ENCODE peak calls at places on chromosomes 5 and 9, in seven cellular contexts. D, C, P, H, X, S and M are unnamed samples. For H3K4me1 and H3K36me3, the result is how much of the 10 kb centered on the place peaks cover.

GRCh38 chr9:87556821-87557220 is 59.2 kb downstream of the DAPK1 start:
- DNase-seq in D (no peak), C (no peak), P (no peak), H (no peak), X (no peak), S (no peak), M (no peak)

GRCh38 chr5:118968925-118969375 is 19.4 kb downstream of the DTWD2 start:
- DNase-seq in D (no peak), C (no peak), P (no peak), H (peak), X (peak), S (no peak), M (no peak)

GRCh38 chr9:96302021-96302420 is at the start of gene HSD17B3:
- DNase-seq in D (no peak), C (no peak), P (no peak), H (no peak), X (no peak), S (no peak), M (no peak)

GRCh38 chr5:43839218-43839617 is 236.2 kb downstream of the NNT start:
- DNase-seq in D (no peak), C (no peak), P (no peak), H (peak), X (peak), S (no peak), M (no peak)

GRCh38 chr9:31210982-31211570 is 1173.4 kb upstream of the ACO1 start:
- DNase-seq in D (no peak), C (peak), P (peak), H (no peak), X (peak), S (no peak), M (no peak)

GRCh38 chr9:19155106-19155999 is 28.1 kb upstream of the PLIN2 start:
- DNase-seq in D (no peak), C (no peak), P (no peak), H (peak), X (no peak), S (no peak), M (no peak)

GRCh38 chr5:151700816-151701215 is 14.1 kb upstream of the SPARC start:
- DNase-seq in D (no peak), C (no peak), P (no peak), H (no peak), X (no peak), S (no peak), M (no peak)

GRCh38 chr5:57094753-57095683 is 78.8 kb upstream of the GPBP1 start:
- DNase-seq in D (no peak), C (no peak), P (no peak), H (peak), X (no peak), S (peak), M (no peak)

GRCh38 chr5:124741711-124742496 is 4.5 kb downstream of the ZNF608 start:
- DNase-seq in D (no peak), C (no peak), P (no peak), H (peak), X (peak), S (peak), M (no peak)

GRCh38 chr5:179198865-179199645 is 138.9 kb downstream of the ZNF354C start:
- DNase-seq in D (no peak), C (no peak), P (no peak), H (no peak), X (no peak), S (no peak), M (no peak)

GRCh38 chr5:2680979-2681378 is 70.5 kb downstream of the IRX2 start:
- DNase-seq in D (no peak), C (no peak), P (no peak), H (peak), X (no peak), S (no peak), M (no peak)

GRCh38 chr5:134466241-134467069 is 54.8 kb upstream of the CDKN2AIPNL start:
- DNase-seq in D (peak), C (peak), P (peak), H (peak), X (peak), S (peak), M (peak)

DNA sequence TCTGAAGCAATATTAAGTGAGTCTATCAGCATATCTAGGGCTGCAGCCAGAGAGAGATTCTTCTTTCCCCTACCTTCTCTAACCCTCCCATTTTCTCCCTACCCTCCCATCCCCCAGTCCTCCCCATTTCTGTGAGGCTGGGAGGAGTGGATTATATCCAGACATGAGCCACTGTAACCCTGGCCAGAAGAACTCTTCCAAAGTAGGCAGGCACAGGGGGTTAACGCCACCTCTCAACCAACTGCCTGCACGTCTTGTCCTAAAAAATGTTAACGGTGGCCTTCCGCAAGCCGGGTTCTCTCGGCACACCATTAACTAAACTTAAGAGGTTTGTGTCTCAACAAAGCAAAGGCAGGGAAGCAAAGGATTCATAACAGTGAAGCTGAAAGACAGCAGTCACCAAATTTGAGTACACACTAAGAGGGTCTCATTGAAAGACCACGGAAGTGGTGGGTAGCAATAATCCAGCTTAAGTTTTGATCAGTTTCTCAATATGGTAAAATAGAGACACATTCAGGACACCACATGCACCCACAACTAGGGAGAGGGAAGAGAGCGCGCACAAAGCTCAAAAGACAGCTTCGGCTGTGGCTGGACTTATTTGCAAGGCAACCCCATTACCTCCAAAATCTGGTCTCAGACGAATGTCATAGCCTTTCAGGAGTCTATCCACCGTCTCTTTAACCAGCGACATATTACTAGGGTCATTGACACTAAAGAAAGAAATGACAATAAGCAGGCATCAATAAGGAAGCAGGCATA is 643 bp downstream of the GABRB2 start:
- DNase-seq in D (no peak), C (no peak), P (no peak), H (no peak), X (no peak), S (no peak), M (no peak)
- H3K4me3 ChIP-seq in D (peak), C (peak), P (peak), H (no peak), X (no peak), S (peak), M (peak)

DNA sequence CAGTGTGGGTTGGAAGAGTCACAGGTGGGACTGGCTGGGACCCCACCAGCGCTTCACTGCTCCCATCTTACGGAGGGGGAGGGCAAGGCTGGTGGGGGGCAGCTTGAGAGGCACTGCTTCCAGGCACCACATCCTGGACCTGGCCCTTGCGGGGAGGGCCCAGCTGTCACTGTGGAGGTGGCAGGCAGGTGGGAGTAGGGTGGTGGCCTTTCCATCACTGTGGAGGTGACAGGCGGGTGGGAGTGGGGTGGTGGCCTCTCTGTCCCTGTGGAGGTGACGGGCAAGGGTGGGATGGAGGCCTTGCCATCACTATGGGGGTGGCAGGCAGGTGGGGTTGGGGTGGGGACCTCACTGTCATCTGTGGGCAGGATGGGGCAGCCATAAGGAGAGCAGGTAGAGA is 20.6 kb downstream of the RXRA start:
- DNase-seq in D (no peak), C (no peak), P (no peak), H (no peak), X (no peak), S (no peak), M (no peak)
- H3K4me1 ChIP-seq in D (under half), C (under half), P (half or more), H (under half), X (under half), S (under half), M (half or more)

GRCh38 chr9:131470581-131470991 is 32.1 kb upstream of the POMT1 start:
- DNase-seq in D (peak), C (no peak), P (peak), H (no peak), X (no peak), S (no peak), M (no peak)

GRCh38 chr9:131469951-131470350 is 32.8 kb upstream of the POMT1 start:
- DNase-seq in D (no peak), C (no peak), P (no peak), H (no peak), X (no peak), S (no peak), M (no peak)

GRCh38 chr9:131468031-131468430 is 34.7 kb upstream of the POMT1 start:
- DNase-seq in D (peak), C (no peak), P (no peak), H (no peak), X (no peak), S (no peak), M (no peak)

GRCh38 chr9:131467214-131467935 is 35.3 kb upstream of the POMT1 start:
- DNase-seq in D (peak), C (no peak), P (no peak), H (no peak), X (no peak), S (no peak), M (no peak)

GRCh38 chr9:131469369-131469768 is 33.3 kb upstream of the POMT1 start:
- DNase-seq in D (no peak), C (no peak), P (no peak), H (peak), X (no peak), S (no peak), M (no peak)
- H3K36me3 ChIP-seq in D (half or more), C (half or more), P (under half), H (under half), X (under half), S (under half), M (half or more)

DNA sequence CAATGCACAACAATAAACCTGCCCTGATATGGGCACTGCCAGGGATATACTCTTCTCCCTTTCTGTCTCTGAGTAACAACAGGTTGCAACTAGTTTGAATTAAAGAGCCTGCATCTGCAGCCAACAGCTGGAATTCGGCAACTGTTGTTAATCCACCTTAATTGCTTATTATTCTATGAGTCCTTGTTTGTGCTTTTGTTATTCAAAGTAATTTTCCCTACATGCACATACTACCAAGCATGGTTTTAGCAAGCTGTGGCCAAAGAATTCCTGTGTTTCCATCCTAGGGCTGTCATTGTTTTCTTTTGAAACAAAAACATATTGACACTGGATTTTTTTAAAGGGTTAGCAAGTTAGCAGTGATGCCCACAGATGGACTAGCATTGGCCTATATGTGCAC is 171.5 kb downstream of the EFNA5 start:
- DNase-seq in D (no peak), C (no peak), P (no peak), H (no peak), X (no peak), S (no peak), M (no peak)
- H3K4me3 ChIP-seq in D (no peak), C (no peak), P (no peak), H (no peak), X (no peak), S (no peak), M (no peak)

GRCh38 chr9:94796687-94797086 is 70.2 kb downstream of the AOPEP start:
- DNase-seq in D (no peak), C (no peak), P (no peak), H (no peak), X (no peak), S (no peak), M (no peak)
- H3K4me1 ChIP-seq in D (under half), C (under half), P (under half), H (under half), X (under half), S (under half), M (half or more)

GRCh38 chr9:125049212-125049611 is 94.1 kb downstream of the SCAI start:
- DNase-seq in D (no peak), C (no peak), P (no peak), H (no peak), X (no peak), S (no peak), M (no peak)
- H3K36me3 ChIP-seq in D (under half), C (under half), P (under half), H (under half), X (under half), S (under half), M (under half)